ENCODE peak calls at places on chromosomes 5 and 9, in five cellular contexts. M is mesendoderm, N is H1, B is colonic mucosa, U is mesenchymal stem cell. I is an unnamed sample.
A peak's percentile ranks its signal among the peaks of the same experiment; 100 is the strongest.

GRCh38 chr5:35857606-35858205 is 1.0 kb downstream of the IL7R start:
- DNase-seq in U (peak; percentile 83), M (no peak), N (no peak), B (no peak), I (no peak)

GRCh38 chr9:3074247-3074646 is 230.4 kb upstream of the PUM3 start:
- DNase-seq in N (no peak), B (no peak), M (no peak), U (no peak), I (no peak)

GRCh38 chr5:36270175-36270574 is 28.4 kb upstream of the NADK2 start:
- DNase-seq in B (no peak), M (no peak), N (no peak), U (no peak), I (no peak)

GRCh38 chr9:134024393-134024792 is 888 bp upstream of the BRD3OS start:
- DNase-seq in U (no peak), N (no peak), B (no peak), M (no peak), I (no peak)

GRCh38 chr5:113212244-113212920 is 222.4 kb downstream of the TSSK1B start:
- DNase-seq in N (no peak), B (no peak), U (peak; percentile 75), M (no peak), I (no peak)

GRCh38 chr5:176651472-176651980 is 4.2 kb downstream of the TSPAN17 start:
- DNase-seq in B (no peak), U (no peak), N (no peak), M (no peak), I (no peak)

GRCh38 chr5:44942524-44943001 is 133.8 kb downstream of the MRPS30 start:
- DNase-seq in M (peak; percentile 18), B (no peak), N (no peak), U (no peak), I (no peak)

GRCh38 chr5:139402561-139403158 is 1.2 kb downstream of the SPATA24 start:
- DNase-seq in M (peak; percentile 80), B (no peak), N (peak; percentile 77), U (peak; percentile 26), I (no peak)

GRCh38 chr5:94433393-94434149 is 184.8 kb downstream of the KIAA0825 start:
- DNase-seq in B (no peak), N (no peak), U (peak; percentile 81), M (peak; percentile 13), I (no peak)

GRCh38 chr5:107204413-107204812 is 466.3 kb downstream of the EFNA5 start:
- DNase-seq in U (no peak), M (no peak), B (no peak), N (no peak), I (no peak)

GRCh38 chr5:141508808-141509611 is 20.1 kb downstream of the PCDHGC5 start:
- DNase-seq in U (peak; percentile 99), B (no peak), N (no peak), M (peak; percentile 87), I (peak; percentile 86)

GRCh38 chr9:706606-707451 is 134.7 kb upstream of the DMRT1 start:
- DNase-seq in N (peak; percentile 66), B (peak; percentile 59), M (peak; percentile 77), U (peak; percentile 89), I (no peak)

GRCh38 chr5:98836175-98836574 is 62.7 kb downstream of the RGMB start:
- DNase-seq in M (no peak), B (peak; percentile 18), N (no peak), U (no peak), I (no peak)

GRCh38 chr5:136364307-136364706 is 1.0 kb downstream of the TRPC7 start:
- DNase-seq in B (no peak), N (no peak), M (no peak), U (no peak), I (peak; percentile 56)

GRCh38 chr5:171269717-171270116 is 39.3 kb upstream of the TLX3 start:
- DNase-seq in M (peak; percentile 24), B (no peak), U (peak; percentile 81), N (no peak), I (no peak)

GRCh38 chr5:141814064-141814982 is 63.9 kb downstream of the PCDH1 start:
- DNase-seq in B (peak; percentile 75), U (peak; percentile 12), M (peak; percentile 84), N (peak; percentile 95), I (peak; percentile 87)

GRCh38 chr5:36682499-36682898 is 76.1 kb downstream of the SLC1A3 start:
- DNase-seq in N (no peak), M (no peak), B (no peak), U (no peak), I (no peak)

GRCh38 chr9:135036861-135037465 is 50.5 kb upstream of the OLFM1 start:
- DNase-seq in U (no peak), M (no peak), N (peak; percentile 27), B (no peak), I (no peak)

GRCh38 chr5:60835554-60835953 is 8.5 kb downstream of the ELOVL7 start:
- DNase-seq in B (no peak), N (no peak), U (no peak), M (no peak), I (no peak)

GRCh38 chr9:107020040-107020530 is 157.1 kb downstream of the ZNF462 start:
- DNase-seq in B (no peak), M (peak; percentile 83), N (no peak), U (peak; percentile 97), I (no peak)

GRCh38 chr5:127909078-127909477 is 174.5 kb upstream of the SLC12A2 start:
- DNase-seq in U (peak; percentile 37), M (peak; percentile 83), N (no peak), B (peak; percentile 57), I (peak; percentile 88)

GRCh38 chr5:127697894-127698600 is 5.1 kb upstream of the CCDC192 start:
- DNase-seq in M (no peak), U (peak; percentile 68), N (no peak), B (no peak), I (no peak)

GRCh38 chr9:92911496-92912475 is 33.9 kb upstream of the ZNF484 start:
- DNase-seq in B (no peak), U (peak; percentile 16), N (no peak), M (no peak), I (no peak)

GRCh38 chr9:93304574-93305496 is 120.9 kb downstream of the WNK2 start:
- DNase-seq in B (peak; percentile 52), N (peak; percentile 77), U (peak; percentile 47), M (peak; percentile 82), I (peak; percentile 60)

GRCh38 chr9:96382175-96382574 is 1.3 kb downstream of the SLC35D2 start:
- DNase-seq in M (no peak), N (no peak), U (peak; percentile 26), B (no peak), I (no peak)

GRCh38 chr5:19795218-19795617 is 192.8 kb downstream of the CDH18 start:
- DNase-seq in B (no peak), U (peak; percentile 41), M (peak; percentile 72), N (no peak), I (no peak)

GRCh38 chr5:157108961-157109360 is at the start of gene HAVCR2:
- DNase-seq in M (no peak), B (peak; percentile 36), N (no peak), U (no peak), I (no peak)

GRCh38 chr9:16509946-16510504 is 360.4 kb downstream of the BNC2 start:
- DNase-seq in U (peak; percentile 80), M (no peak), N (no peak), B (no peak), I (no peak)

GRCh38 chr9:78559449-78559885 is 262.5 kb downstream of the PSAT1 start:
- DNase-seq in B (no peak), M (no peak), N (no peak), U (peak; percentile 92), I (no peak)

GRCh38 chr5:96148376-96148775 is 186.7 kb upstream of the ELL2 start:
- DNase-seq in B (no peak), M (no peak), N (no peak), U (no peak), I (no peak)

GRCh38 chr5:848671-849111 is 2.1 kb downstream of the ZDHHC11 start:
- DNase-seq in N (no peak), B (no peak), U (no peak), M (no peak), I (no peak)

GRCh38 chr9:106482733-106483132 is 380.2 kb upstream of the ZNF462 start:
- DNase-seq in M (peak; percentile 42), N (no peak), U (peak; percentile 30), B (no peak), I (no peak)

GRCh38 chr5:1827410-1828397 is 26.5 kb downstream of the NDUFS6 start:
- DNase-seq in N (peak; percentile 81), B (no peak), M (peak; percentile 46), U (no peak), I (no peak)

GRCh38 chr5:66960373-66961137 is 236.0 kb downstream of the CD180 start:
- DNase-seq in U (peak; percentile 32), B (no peak), M (peak; percentile 27), N (no peak), I (no peak)

GRCh38 chr9:108861997-108862396 is at the start of gene ACTL7A:
- DNase-seq in B (no peak), N (no peak), U (no peak), M (no peak), I (no peak)

GRCh38 chr5:148791334-148791667 is 35.1 kb upstream of the ADRB2 start:
- DNase-seq in U (peak; percentile 65), M (no peak), B (no peak), N (no peak), I (no peak)

GRCh38 chr5:10077721-10078551 is 171.8 kb downstream of the ATPSCKMT start:
- DNase-seq in U (no peak), N (no peak), M (no peak), B (no peak), I (no peak)
- H3K9ac ChIP-seq in U (peak overlapping the region; percentile 83), N (no peak overlapping the region), M (no peak overlapping the region), B (no peak overlapping the region), I (no peak overlapping the region)

GRCh38 chr9:131712151-131712716 is 27.6 kb downstream of the RAPGEF1 start:
- DNase-seq in N (no peak), B (no peak), U (no peak), M (no peak), I (no peak)
- H3K4me1 ChIP-seq in N (peaks cover 2% of the 10 kb centered on the region), B (peaks cover 2% of the 10 kb centered on the region), U (peaks cover 23% of the 10 kb centered on the region), M (peaks cover 7% of the 10 kb centered on the region), I (peaks cover 16% of the 10 kb centered on the region)

GRCh38 chr9:126983767-126984166 is 69.2 kb downstream of the RALGPS1 start:
- DNase-seq in M (no peak), U (no peak), N (no peak), B (no peak), I (no peak)
- H3K27me3 ChIP-seq in M (no peaks in the 10 kb centered on the region), U (no peaks in the 10 kb centered on the region), N (no peaks in the 10 kb centered on the region), B (no peaks in the 10 kb centered on the region), I (no peaks in the 10 kb centered on the region)

DNA sequence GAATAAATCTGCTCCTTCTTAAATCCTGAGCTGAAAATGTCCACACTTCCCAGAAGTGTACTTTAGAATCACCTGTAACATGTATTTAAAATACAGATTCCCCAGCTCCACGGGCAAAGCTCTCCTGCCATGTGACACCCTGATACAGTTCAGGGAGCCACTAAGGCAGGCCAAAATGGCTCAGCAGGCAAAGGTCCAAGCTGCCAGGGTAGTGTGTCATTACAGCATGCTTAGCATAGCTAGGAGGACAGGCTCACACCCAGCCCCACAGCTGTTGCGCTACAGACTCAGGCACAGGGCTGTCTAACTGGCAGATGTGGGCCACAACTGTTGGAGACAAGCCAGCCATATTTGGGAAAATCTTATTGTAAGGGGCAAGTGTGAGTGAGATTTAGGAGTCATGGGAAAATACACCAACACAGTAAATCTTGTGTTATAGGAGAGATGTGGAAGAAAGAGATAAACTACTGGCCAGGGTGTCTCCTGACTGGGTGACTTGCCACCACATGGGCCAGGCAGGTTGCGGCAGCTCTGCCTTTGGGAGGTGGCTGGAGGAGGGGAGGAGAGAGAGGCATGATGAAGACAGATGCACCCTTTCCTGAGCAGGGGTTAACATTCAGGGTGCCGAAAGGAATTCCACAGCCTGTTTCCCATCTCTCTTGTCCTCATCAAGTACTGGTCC is 73.1 kb downstream of the C9orf85 start:
- DNase-seq in M (peak; percentile 48), N (no peak), U (peak; percentile 14), B (peak; percentile 42), I (no peak)
- H3K9ac ChIP-seq in M (no peak overlapping the region), N (no peak overlapping the region), U (no peak overlapping the region), B (no peak overlapping the region), I (no peak overlapping the region)

I was measured in Karpas-422.